ENCODE peak calls at places on chromosomes 7 and 10, in four cellular contexts. B is pancreas, G is neural crest cell, P is dorsolateral prefrontal cortex. J is an unnamed sample.

GRCh38 chr10:110527731-110528171 is 30.0 kb downstream of the DUSP5 start:
- DNase-seq in B (no peak), G (no peak), P (no peak), J (no peak)

GRCh38 chr10:29237786-29238185 is 51.1 kb upstream of the LYZL1 start:
- DNase-seq in B (no peak), G (no peak), P (no peak), J (no peak)

GRCh38 chr10:122333037-122333436 is 41.5 kb upstream of the PLEKHA1 start:
- DNase-seq in B (no peak), G (no peak), P (no peak), J (no peak)

GRCh38 chr10:91043173-91043910 is 122.5 kb upstream of the ANKRD1 start:
- DNase-seq in B (no peak), G (no peak), P (no peak), J (no peak)

GRCh38 chr10:74072503-74072902 is 74.6 kb downstream of the VCL start:
- DNase-seq in B (no peak), G (no peak), P (no peak), J (no peak)

GRCh38 chr10:106560925-106561640 is 603.4 kb downstream of the SORCS1 start:
- DNase-seq in B (no peak), G (no peak), P (no peak), J (no peak)

GRCh38 chr7:79461660-79462059 is 8.2 kb upstream of the MAGI2 start:
- DNase-seq in B (no peak), G (no peak), P (no peak), J (no peak)

GRCh38 chr7:33909312-33909711 is 4.0 kb downstream of the BMPER start:
- DNase-seq in B (no peak), G (no peak), P (no peak), J (no peak)

GRCh38 chr7:98866341-98866740 is 3.5 kb downstream of the TMEM130 start:
- DNase-seq in B (no peak), G (no peak), P (no peak), J (no peak)

J was measured in lung.